ENCODE peak calls at places on chromosomes 6 and 20, in five cellular contexts. V is small intestine, M is right atrium auricular region, A is cardiac muscle cell, P is left ventricle myocardium inferior. T is an unnamed sample. For H3K4me1, the result is how much of the 10 kb centered on the place peaks cover.

GRCh38 chr6:137823826-137824501 is 43.1 kb upstream of the TNFAIP3 start:
- DNase-seq in M (peak), A (peak), P (peak), V (peak), T (no peak)

GRCh38 chr20:3784863-3785239 is 1.7 kb downstream of the CENPB start:
- DNase-seq in V (no peak), A (no peak), M (no peak), P (no peak), T (no peak)

GRCh38 chr6:12369781-12370262 is 79.7 kb downstream of the EDN1 start:
- DNase-seq in A (no peak), V (no peak), M (no peak), P (no peak), T (no peak)

GRCh38 chr6:144195671-144196070 is 45.4 kb downstream of the STX11 start:
- DNase-seq in M (no peak), V (no peak), A (no peak), P (no peak), T (no peak)

GRCh38 chr6:35601331-35602132 is 87.2 kb downstream of the FKBP5 start:
- DNase-seq in P (no peak), A (peak), V (peak), M (peak), T (no peak)

GRCh38 chr6:43292763-43293318 is 5.2 kb upstream of the SLC22A7 start:
- DNase-seq in M (no peak), P (no peak), A (no peak), V (no peak), T (no peak)

GRCh38 chr20:53168491-53168890 is 196.3 kb downstream of the TSHZ2 start:
- DNase-seq in V (no peak), P (no peak), M (no peak), A (no peak), T (no peak)

GRCh38 chr6:170165501-170166117 is 125.3 kb downstream of the DLL1 start:
- DNase-seq in M (no peak), P (no peak), V (no peak), A (peak), T (peak)

GRCh38 chr6:32662836-32663235 is 3.6 kb downstream of the HLA-DQB1 start:
- DNase-seq in A (no peak), V (no peak), M (no peak), P (no peak), T (no peak)

GRCh38 chr6:36803482-36803881 is 35.8 kb downstream of the CPNE5 start:
- DNase-seq in V (no peak), A (no peak), M (no peak), P (no peak), T (no peak)

GRCh38 chr6:39887692-39888450 is 46.4 kb downstream of the MOCS1 start:
- DNase-seq in P (peak), A (peak), V (no peak), M (peak), T (no peak)

GRCh38 chr20:36585410-36586125 is 12.2 kb downstream of the TGIF2 start:
- DNase-seq in P (no peak), V (no peak), A (no peak), M (no peak), T (peak)

GRCh38 chr6:138477913-138478539 is 21.3 kb downstream of the NHSL1 start:
- DNase-seq in A (no peak), P (no peak), M (no peak), V (peak), T (no peak)

GRCh38 chr6:91713911-91714310 is 1127.0 kb upstream of the MAP3K7 start:
- DNase-seq in M (no peak), V (no peak), P (no peak), A (no peak), T (no peak)

GRCh38 chr6:3390698-3391097 is 66.2 kb downstream of the SLC22A23 start:
- DNase-seq in A (no peak), P (peak), M (peak), V (peak), T (peak)

GRCh38 chr20:1266167-1266973 is at the start of gene SNPH:
- DNase-seq in P (peak), M (peak), V (peak), A (peak), T (no peak)

GRCh38 chr20:1265226-1265915 is 723 bp upstream of the SNPH start:
- DNase-seq in M (no peak), V (no peak), P (no peak), A (no peak), T (no peak)

GRCh38 chr20:1265916-1266166 is 253 bp upstream of the SNPH start:
- DNase-seq in A (no peak), M (no peak), P (no peak), V (no peak), T (no peak)

GRCh38 chr20:1267809-1268374 is 1.8 kb downstream of the SNPH start:
- DNase-seq in M (no peak), P (no peak), V (no peak), A (no peak), T (no peak)

DNA sequence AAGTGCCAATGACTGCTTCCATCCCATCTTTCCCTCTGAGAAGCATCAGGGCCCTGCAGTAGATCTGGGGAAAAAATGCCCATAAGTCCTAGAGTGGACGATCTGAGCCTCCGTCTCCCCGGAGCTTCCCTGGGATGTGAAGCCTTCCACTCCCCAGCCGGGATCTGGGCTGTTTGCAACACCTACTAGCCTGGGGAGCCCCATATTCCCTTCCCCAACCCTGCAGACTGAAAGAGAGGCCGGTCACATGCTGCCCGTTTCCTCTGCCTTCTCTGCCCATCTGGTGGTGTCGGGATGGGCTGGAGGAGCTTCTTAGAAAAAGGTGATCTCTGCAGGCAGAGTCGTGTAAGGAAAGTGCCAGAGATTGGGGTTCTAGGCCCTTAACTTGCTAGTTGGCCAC is 1.1 kb downstream of the SNPH start:
- DNase-seq in P (no peak), A (no peak), V (no peak), M (no peak), T (no peak)
- H3K4me1 ChIP-seq in P (under half), A (under half), V (under half), M (under half), T (under half)

DNA sequence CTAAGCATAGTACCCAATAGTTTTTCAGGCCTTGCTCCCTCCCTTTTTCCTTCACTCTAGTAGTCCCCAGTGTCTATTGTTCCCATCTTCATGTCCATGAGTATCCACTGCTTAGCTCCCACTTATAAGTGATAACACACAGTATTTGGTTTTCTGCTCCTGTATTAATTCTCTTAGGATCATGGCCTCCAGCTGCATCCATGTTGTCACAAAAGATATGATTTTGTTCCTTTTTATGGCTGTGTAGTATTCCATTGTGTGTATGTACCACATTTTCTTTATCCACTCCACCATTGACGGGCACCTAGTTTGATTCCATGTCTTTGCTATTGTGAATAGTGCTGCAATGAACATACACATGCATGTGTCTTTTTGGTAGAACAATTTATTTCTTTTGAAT is 102.9 kb downstream of the FAXC start:
- DNase-seq in M (no peak), V (no peak), A (no peak), P (no peak), T (no peak)
- H3K4me1 ChIP-seq in M (under half), V (under half), A (under half), P (under half), T (under half)

DNA sequence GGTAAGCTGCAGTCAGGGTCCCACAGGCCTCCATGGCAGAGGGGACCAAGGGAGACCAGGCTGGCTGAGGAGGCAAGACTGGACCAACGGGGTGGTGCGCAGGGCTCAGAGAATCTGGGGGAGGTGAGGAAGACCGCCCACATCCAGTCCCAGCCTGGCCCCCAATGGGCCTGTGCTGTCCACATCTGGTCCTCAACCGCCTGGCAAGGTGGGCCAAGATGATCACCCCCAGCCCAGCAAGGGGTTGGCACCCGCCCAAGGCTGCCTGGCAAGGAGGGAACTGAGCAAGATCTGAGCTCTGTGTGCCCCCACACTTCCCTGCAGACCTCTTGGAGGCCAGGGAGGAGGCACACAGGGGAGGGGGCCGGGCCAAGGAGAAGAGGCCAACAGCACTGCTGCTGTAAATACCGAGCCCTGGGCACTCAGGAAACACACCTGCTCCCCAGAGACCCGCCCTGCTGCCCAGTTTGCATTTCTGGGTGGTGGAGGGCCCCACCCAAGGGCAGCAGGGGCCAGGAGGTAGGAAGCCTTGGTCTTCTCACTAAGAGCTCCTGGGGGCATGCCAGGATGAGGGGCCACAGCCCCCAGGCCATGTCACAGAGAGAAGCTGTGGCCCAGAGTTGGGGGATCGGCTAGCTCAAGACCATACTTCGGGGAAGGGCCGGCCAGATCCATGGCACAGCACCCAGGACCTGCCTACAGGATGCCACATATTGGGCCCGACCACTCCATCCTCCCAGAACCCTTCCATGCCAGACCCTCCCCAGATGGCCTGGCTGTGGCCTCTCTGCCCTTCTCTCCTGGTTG is 109.6 kb downstream of the ASXL1 start:
- DNase-seq in M (no peak), V (peak), P (peak), A (no peak), T (no peak)
- H3K4me1 ChIP-seq in M (half or more), V (under half), P (half or more), A (under half), T (under half)

GRCh38 chr6:6680524-6680923 is 92.0 kb downstream of the LY86 start:
- DNase-seq in A (no peak), P (no peak), V (no peak), M (no peak), T (no peak)

GRCh38 chr6:6679633-6680032 is 91.1 kb downstream of the LY86 start:
- DNase-seq in A (no peak), P (no peak), M (no peak), V (no peak), T (no peak)

GRCh38 chr6:6676910-6677441 is 88.5 kb downstream of the LY86 start:
- DNase-seq in M (peak), V (peak), P (peak), A (peak), T (no peak)

GRCh38 chr6:6678185-6678671 is 89.7 kb downstream of the LY86 start:
- DNase-seq in M (no peak), A (no peak), V (peak), P (no peak), T (no peak)

GRCh38 chr6:6678811-6679210 is 90.3 kb downstream of the LY86 start:
- DNase-seq in A (no peak), M (no peak), V (peak), P (no peak), T (no peak)
- H3K4me1 ChIP-seq in A (under half), M (under half), V (under half), P (under half), T (under half)

GRCh38 chr6:110326609-110327008 is 31.5 kb downstream of the METTL24 start:
- DNase-seq in A (no peak), M (no peak), V (no peak), P (no peak), T (no peak)
- H3K4me1 ChIP-seq in A (half or more), M (under half), V (under half), P (under half), T (under half)

GRCh38 chr6:107536183-107536582 is 46.3 kb downstream of the SOBP start:
- DNase-seq in M (no peak), A (peak), P (no peak), V (no peak), T (no peak)
- H3K4me1 ChIP-seq in M (under half), A (half or more), P (half or more), V (under half), T (under half)

T was measured in RWPE2.